ENCODE peak calls at places on chromosomes 6 and 20, in eight cellular contexts. One of them, this sample, is unnamed.

GRCh38 chr20:34495928-34496327 is 20.3 kb upstream of the DYNLRB1 start:
- DNase-seq in AG08395: no peak
- DNase-seq in cardiac muscle cell: no peak
- DNase-seq in fibroblast of the conjunctiva: no peak
- DNase-seq in NCI-H1436 treated with DMSO at 0.1 percent for 48 hours: no peak
- DNase-seq in ACHN: no peak
- DNase-seq in B cell: no peak
- DNase-seq in activated CD4-positive, alpha-beta T cell treated with anti-CD3 and anti-CD28 coated beads, Interleukin-2, amount 10 ng/mL, durations not matched to agents 24 days and 14 days: no peak
- DNase-seq in this sample: no peak

GRCh38 chr6:6951355-6951754 is 156.4 kb upstream of the RREB1 start:
- DNase-seq in AG08395: no peak
- DNase-seq in cardiac muscle cell: no peak
- DNase-seq in fibroblast of the conjunctiva: no peak
- DNase-seq in NCI-H1436 treated with DMSO at 0.1 percent for 48 hours: no peak
- DNase-seq in ACHN: no peak
- DNase-seq in B cell: no peak
- DNase-seq in activated CD4-positive, alpha-beta T cell treated with anti-CD3 and anti-CD28 coated beads, Interleukin-2, amount 10 ng/mL, durations not matched to agents 24 days and 14 days: no peak
- DNase-seq in this sample: no peak

GRCh38 chr6:63640062-63640461 is 4.5 kb downstream of the PHF3 start:
- DNase-seq in AG08395: peak; percentile 43
- DNase-seq in cardiac muscle cell: peak; percentile 39
- DNase-seq in fibroblast of the conjunctiva: no peak
- DNase-seq in NCI-H1436 treated with DMSO at 0.1 percent for 48 hours: no peak
- DNase-seq in ACHN: peak; percentile 85
- DNase-seq in B cell: no peak
- DNase-seq in activated CD4-positive, alpha-beta T cell treated with anti-CD3 and anti-CD28 coated beads, Interleukin-2, amount 10 ng/mL, durations not matched to agents 24 days and 14 days: no peak
- DNase-seq in this sample: no peak

GRCh38 chr20:13212750-13213149 is 8.3 kb upstream of the ISM1 start:
- DNase-seq in AG08395: peak; percentile 52
- DNase-seq in cardiac muscle cell: no peak
- DNase-seq in fibroblast of the conjunctiva: peak; percentile 47
- DNase-seq in NCI-H1436 treated with DMSO at 0.1 percent for 48 hours: no peak
- DNase-seq in ACHN: no peak
- DNase-seq in B cell: no peak
- DNase-seq in activated CD4-positive, alpha-beta T cell treated with anti-CD3 and anti-CD28 coated beads, Interleukin-2, amount 10 ng/mL, durations not matched to agents 24 days and 14 days: peak; percentile 59
- DNase-seq in this sample: no peak

GRCh38 chr6:116144590-116144989 is 18.7 kb upstream of the COL10A1 start:
- DNase-seq in AG08395: peak; percentile 87
- DNase-seq in cardiac muscle cell: peak; percentile 92
- DNase-seq in fibroblast of the conjunctiva: peak; percentile 16
- DNase-seq in NCI-H1436 treated with DMSO at 0.1 percent for 48 hours: no peak
- DNase-seq in ACHN: peak; percentile 51
- DNase-seq in B cell: no peak
- DNase-seq in activated CD4-positive, alpha-beta T cell treated with anti-CD3 and anti-CD28 coated beads, Interleukin-2, amount 10 ng/mL, durations not matched to agents 24 days and 14 days: no peak
- DNase-seq in this sample: no peak

GRCh38 chr6:27605401-27606342 is 132.8 kb upstream of the ZNF184 start:
- DNase-seq in AG08395: peak; percentile 42
- DNase-seq in cardiac muscle cell: peak; percentile 75
- DNase-seq in fibroblast of the conjunctiva: peak; percentile 81
- DNase-seq in NCI-H1436 treated with DMSO at 0.1 percent for 48 hours: no peak
- DNase-seq in ACHN: peak; percentile 88
- DNase-seq in B cell: no peak
- DNase-seq in activated CD4-positive, alpha-beta T cell treated with anti-CD3 and anti-CD28 coated beads, Interleukin-2, amount 10 ng/mL, durations not matched to agents 24 days and 14 days: peak; percentile 64
- DNase-seq in this sample: no peak

GRCh38 chr6:110475255-110475654 is 1.2 kb downstream of the SLC22A16 start:
- DNase-seq in AG08395: no peak
- DNase-seq in cardiac muscle cell: peak; percentile 35
- DNase-seq in fibroblast of the conjunctiva: no peak
- DNase-seq in NCI-H1436 treated with DMSO at 0.1 percent for 48 hours: no peak
- DNase-seq in ACHN: no peak
- DNase-seq in B cell: peak; percentile 47
- DNase-seq in activated CD4-positive, alpha-beta T cell treated with anti-CD3 and anti-CD28 coated beads, Interleukin-2, amount 10 ng/mL, durations not matched to agents 24 days and 14 days: peak; percentile 51
- DNase-seq in this sample: peak; percentile 22

GRCh38 chr20:59157961-59158541 is 5.6 kb upstream of the ZNF831 start:
- DNase-seq in AG08395: no peak
- DNase-seq in cardiac muscle cell: no peak
- DNase-seq in fibroblast of the conjunctiva: no peak
- DNase-seq in NCI-H1436 treated with DMSO at 0.1 percent for 48 hours: no peak
- DNase-seq in ACHN: no peak
- DNase-seq in B cell: no peak
- DNase-seq in activated CD4-positive, alpha-beta T cell treated with anti-CD3 and anti-CD28 coated beads, Interleukin-2, amount 10 ng/mL, durations not matched to agents 24 days and 14 days: no peak
- DNase-seq in this sample: no peak

GRCh38 chr6:112833546-112834215 is 486.6 kb downstream of the RFPL4B start:
- DNase-seq in AG08395: no peak
- DNase-seq in cardiac muscle cell: peak; percentile 20
- DNase-seq in fibroblast of the conjunctiva: no peak
- DNase-seq in NCI-H1436 treated with DMSO at 0.1 percent for 48 hours: no peak
- DNase-seq in ACHN: no peak
- DNase-seq in B cell: no peak
- DNase-seq in activated CD4-positive, alpha-beta T cell treated with anti-CD3 and anti-CD28 coated beads, Interleukin-2, amount 10 ng/mL, durations not matched to agents 24 days and 14 days: no peak
- DNase-seq in this sample: no peak

GRCh38 chr20:611843-612185 is 1.7 kb upstream of the TCF15 start:
- DNase-seq in AG08395: no peak
- DNase-seq in cardiac muscle cell: no peak
- DNase-seq in fibroblast of the conjunctiva: no peak
- DNase-seq in NCI-H1436 treated with DMSO at 0.1 percent for 48 hours: no peak
- DNase-seq in ACHN: no peak
- DNase-seq in B cell: no peak
- DNase-seq in activated CD4-positive, alpha-beta T cell treated with anti-CD3 and anti-CD28 coated beads, Interleukin-2, amount 10 ng/mL, durations not matched to agents 24 days and 14 days: no peak
- DNase-seq in this sample: no peak

GRCh38 chr6:100664274-100665040 is 199.7 kb upstream of the SIM1 start:
- DNase-seq in AG08395: peak; percentile 19
- DNase-seq in cardiac muscle cell: peak; percentile 61
- DNase-seq in fibroblast of the conjunctiva: no peak
- DNase-seq in NCI-H1436 treated with DMSO at 0.1 percent for 48 hours: no peak
- DNase-seq in ACHN: peak; percentile 42
- DNase-seq in B cell: no peak
- DNase-seq in activated CD4-positive, alpha-beta T cell treated with anti-CD3 and anti-CD28 coated beads, Interleukin-2, amount 10 ng/mL, durations not matched to agents 24 days and 14 days: no peak
- DNase-seq in this sample: peak; percentile 46

This sample was measured in CD4-positive, CD25-positive, alpha-beta regulatory T cell.